ENCODE peak calls at places on chromosomes 2 and 18, in six cellular contexts. One of them, this sample, is unnamed. For H3K9me3, the result is how much of the 10 kb centered on the place peaks cover.

GRCh38 chr2:46116616-46117015 is 180.6 kb upstream of the EPAS1 start:
- DNase-seq in CD8-positive, alpha-beta T cell: no peak
- DNase-seq in IMR-90: peak
- DNase-seq in breast epithelium: no peak
- DNase-seq in SK-N-SH: no peak
- DNase-seq in left ventricle myocardium inferior: no peak
- DNase-seq in this sample: no peak

GRCh38 chr2:113180131-113180946 is 6.6 kb downstream of the PSD4 start:
- DNase-seq in CD8-positive, alpha-beta T cell: peak
- DNase-seq in SK-N-SH: no peak
- DNase-seq in breast epithelium: no peak
- DNase-seq in left ventricle myocardium inferior: no peak
- DNase-seq in IMR-90: no peak
- DNase-seq in this sample: no peak

GRCh38 chr18:14189858-14190257 is 57.6 kb upstream of the ZNF519 start:
- DNase-seq in IMR-90: no peak
- DNase-seq in SK-N-SH: no peak
- DNase-seq in left ventricle myocardium inferior: no peak
- DNase-seq in breast epithelium: no peak
- DNase-seq in CD8-positive, alpha-beta T cell: no peak
- DNase-seq in this sample: no peak

GRCh38 chr2:99651930-99652670 is 162.3 kb upstream of the REV1 start:
- DNase-seq in SK-N-SH: no peak
- DNase-seq in CD8-positive, alpha-beta T cell: no peak
- DNase-seq in breast epithelium: no peak
- DNase-seq in left ventricle myocardium inferior: no peak
- DNase-seq in IMR-90: peak
- DNase-seq in this sample: no peak

GRCh38 chr18:10290244-10291240 is 163.9 kb upstream of the APCDD1 start:
- DNase-seq in CD8-positive, alpha-beta T cell: no peak
- DNase-seq in breast epithelium: no peak
- DNase-seq in left ventricle myocardium inferior: no peak
- DNase-seq in IMR-90: peak
- DNase-seq in SK-N-SH: no peak
- DNase-seq in this sample: no peak

GRCh38 chr2:45435316-45435715 is 175.8 kb downstream of the SRBD1 start:
- DNase-seq in left ventricle myocardium inferior: no peak
- DNase-seq in CD8-positive, alpha-beta T cell: no peak
- DNase-seq in SK-N-SH: peak
- DNase-seq in IMR-90: peak
- DNase-seq in breast epithelium: no peak
- DNase-seq in this sample: no peak

GRCh38 chr2:189409647-189410046 is 31.6 kb upstream of the WDR75 start:
- DNase-seq in breast epithelium: no peak
- DNase-seq in CD8-positive, alpha-beta T cell: no peak
- DNase-seq in SK-N-SH: no peak
- DNase-seq in left ventricle myocardium inferior: no peak
- DNase-seq in IMR-90: no peak
- DNase-seq in this sample: no peak

GRCh38 chr18:34122724-34123334 is 101.9 kb downstream of the NOL4 start:
- DNase-seq in IMR-90: peak
- DNase-seq in left ventricle myocardium inferior: no peak
- DNase-seq in SK-N-SH: peak
- DNase-seq in CD8-positive, alpha-beta T cell: no peak
- DNase-seq in breast epithelium: no peak
- DNase-seq in this sample: no peak

GRCh38 chr2:179592167-179592936 is 269.1 kb downstream of the ZNF385B start:
- DNase-seq in IMR-90: peak
- DNase-seq in left ventricle myocardium inferior: no peak
- DNase-seq in SK-N-SH: no peak
- DNase-seq in CD8-positive, alpha-beta T cell: no peak
- DNase-seq in breast epithelium: no peak
- DNase-seq in this sample: no peak

GRCh38 chr2:63738019-63738418 is 103.7 kb upstream of the UGP2 start:
- DNase-seq in SK-N-SH: no peak
- DNase-seq in CD8-positive, alpha-beta T cell: no peak
- DNase-seq in left ventricle myocardium inferior: no peak
- DNase-seq in breast epithelium: no peak
- DNase-seq in IMR-90: peak
- DNase-seq in this sample: no peak

GRCh38 chr2:9768388-9768787 is 74.9 kb upstream of the TAF1B start:
- DNase-seq in SK-N-SH: no peak
- DNase-seq in left ventricle myocardium inferior: no peak
- DNase-seq in breast epithelium: no peak
- DNase-seq in IMR-90: no peak
- DNase-seq in CD8-positive, alpha-beta T cell: no peak
- DNase-seq in this sample: no peak

GRCh38 chr18:59740131-59740530 is 42.9 kb upstream of the CCBE1 start:
- DNase-seq in left ventricle myocardium inferior: no peak
- DNase-seq in IMR-90: no peak
- DNase-seq in CD8-positive, alpha-beta T cell: no peak
- DNase-seq in SK-N-SH: no peak
- DNase-seq in breast epithelium: no peak
- DNase-seq in this sample: no peak

GRCh38 chr2:13114391-13114790 is 397.7 kb downstream of the TRIB2 start:
- DNase-seq in SK-N-SH: peak
- DNase-seq in left ventricle myocardium inferior: no peak
- DNase-seq in breast epithelium: no peak
- DNase-seq in IMR-90: peak
- DNase-seq in CD8-positive, alpha-beta T cell: no peak
- DNase-seq in this sample: no peak

GRCh38 chr2:72198532-72199241 is 51.0 kb upstream of the CYP26B1 start:
- DNase-seq in breast epithelium: no peak
- DNase-seq in left ventricle myocardium inferior: no peak
- DNase-seq in CD8-positive, alpha-beta T cell: no peak
- DNase-seq in SK-N-SH: no peak
- DNase-seq in IMR-90: peak
- DNase-seq in this sample: no peak

GRCh38 chr2:172969609-172970008 is 106.0 kb upstream of the MAP3K20 start:
- DNase-seq in CD8-positive, alpha-beta T cell: no peak
- DNase-seq in IMR-90: peak
- DNase-seq in breast epithelium: no peak
- DNase-seq in SK-N-SH: no peak
- DNase-seq in left ventricle myocardium inferior: no peak
- DNase-seq in this sample: no peak

GRCh38 chr18:59833785-59834184 is 66.0 kb upstream of the PMAIP1 start:
- DNase-seq in left ventricle myocardium inferior: no peak
- DNase-seq in CD8-positive, alpha-beta T cell: no peak
- DNase-seq in SK-N-SH: no peak
- DNase-seq in IMR-90: no peak
- DNase-seq in breast epithelium: no peak
- DNase-seq in this sample: no peak

GRCh38 chr2:118726821-118727220 is 120.6 kb downstream of the EN1 start:
- DNase-seq in left ventricle myocardium inferior: no peak
- DNase-seq in IMR-90: no peak
- DNase-seq in CD8-positive, alpha-beta T cell: no peak
- DNase-seq in breast epithelium: no peak
- DNase-seq in SK-N-SH: no peak
- DNase-seq in this sample: no peak

GRCh38 chr2:100640329-100641114 is 77.7 kb downstream of the PDCL3 start:
- DNase-seq in IMR-90: no peak
- DNase-seq in CD8-positive, alpha-beta T cell: no peak
- DNase-seq in breast epithelium: no peak
- DNase-seq in SK-N-SH: no peak
- DNase-seq in left ventricle myocardium inferior: no peak
- DNase-seq in this sample: no peak

GRCh38 chr2:77034460-77034859 is 487.7 kb downstream of the LRRTM4 start:
- DNase-seq in SK-N-SH: no peak
- DNase-seq in CD8-positive, alpha-beta T cell: no peak
- DNase-seq in breast epithelium: no peak
- DNase-seq in left ventricle myocardium inferior: no peak
- DNase-seq in IMR-90: no peak
- DNase-seq in this sample: no peak

GRCh38 chr2:167331636-167332232 is 443.5 kb downstream of the XIRP2 start:
- DNase-seq in SK-N-SH: peak
- DNase-seq in breast epithelium: no peak
- DNase-seq in IMR-90: no peak
- DNase-seq in left ventricle myocardium inferior: no peak
- DNase-seq in CD8-positive, alpha-beta T cell: no peak
- DNase-seq in this sample: no peak

GRCh38 chr2:40016151-40016885 is 237.3 kb upstream of the THUMPD2 start:
- DNase-seq in breast epithelium: no peak
- DNase-seq in left ventricle myocardium inferior: no peak
- DNase-seq in IMR-90: peak
- DNase-seq in CD8-positive, alpha-beta T cell: no peak
- DNase-seq in SK-N-SH: no peak
- DNase-seq in this sample: no peak

GRCh38 chr2:219448776-219449476 is 14.3 kb downstream of the SPEG start:
- DNase-seq in CD8-positive, alpha-beta T cell: peak
- DNase-seq in SK-N-SH: no peak
- DNase-seq in left ventricle myocardium inferior: no peak
- DNase-seq in breast epithelium: no peak
- DNase-seq in IMR-90: no peak
- DNase-seq in this sample: no peak

GRCh38 chr2:171541202-171541884 is 19.1 kb downstream of the CYBRD1 start:
- DNase-seq in SK-N-SH: no peak
- DNase-seq in left ventricle myocardium inferior: no peak
- DNase-seq in IMR-90: no peak
- DNase-seq in CD8-positive, alpha-beta T cell: no peak
- DNase-seq in breast epithelium: no peak
- DNase-seq in this sample: no peak

GRCh38 chr2:219409619-219410018 is 8.6 kb upstream of the DES start:
- DNase-seq in SK-N-SH: no peak
- DNase-seq in breast epithelium: no peak
- DNase-seq in IMR-90: no peak
- DNase-seq in CD8-positive, alpha-beta T cell: no peak
- DNase-seq in left ventricle myocardium inferior: no peak
- DNase-seq in this sample: no peak

GRCh38 chr18:55838322-55838721 is 250.3 kb upstream of the TCF4 start:
- DNase-seq in breast epithelium: no peak
- DNase-seq in SK-N-SH: no peak
- DNase-seq in left ventricle myocardium inferior: no peak
- DNase-seq in IMR-90: no peak
- DNase-seq in CD8-positive, alpha-beta T cell: no peak
- DNase-seq in this sample: no peak

GRCh38 chr18:55839350-55839749 is 251.4 kb upstream of the TCF4 start:
- DNase-seq in CD8-positive, alpha-beta T cell: no peak
- DNase-seq in SK-N-SH: no peak
- DNase-seq in breast epithelium: no peak
- DNase-seq in left ventricle myocardium inferior: no peak
- DNase-seq in IMR-90: peak
- DNase-seq in this sample: no peak

GRCh38 chr18:55838841-55839240 is 250.8 kb upstream of the TCF4 start:
- DNase-seq in left ventricle myocardium inferior: no peak
- DNase-seq in IMR-90: peak
- DNase-seq in breast epithelium: no peak
- DNase-seq in CD8-positive, alpha-beta T cell: no peak
- DNase-seq in SK-N-SH: no peak
- DNase-seq in this sample: no peak

GRCh38 chr18:55830490-55830889 is 242.5 kb upstream of the TCF4 start:
- DNase-seq in breast epithelium: no peak
- DNase-seq in CD8-positive, alpha-beta T cell: no peak
- DNase-seq in SK-N-SH: no peak
- DNase-seq in IMR-90: no peak
- DNase-seq in left ventricle myocardium inferior: no peak
- DNase-seq in this sample: no peak

GRCh38 chr18:55833543-55833942 is 245.6 kb upstream of the TCF4 start:
- DNase-seq in SK-N-SH: no peak
- DNase-seq in breast epithelium: no peak
- DNase-seq in left ventricle myocardium inferior: no peak
- DNase-seq in CD8-positive, alpha-beta T cell: no peak
- DNase-seq in IMR-90: peak
- DNase-seq in this sample: no peak
- H3K9me3 ChIP-seq in SK-N-SH: under half
- H3K9me3 ChIP-seq in breast epithelium: under half
- H3K9me3 ChIP-seq in left ventricle myocardium inferior: under half
- H3K9me3 ChIP-seq in CD8-positive, alpha-beta T cell: under half
- H3K9me3 ChIP-seq in IMR-90: under half
- H3K9me3 ChIP-seq in this sample: under half

GRCh38 chr2:109440507-109441156 is 173.1 kb downstream of the SEPTIN10 start:
- DNase-seq in left ventricle myocardium inferior: no peak
- DNase-seq in IMR-90: no peak
- DNase-seq in breast epithelium: no peak
- DNase-seq in CD8-positive, alpha-beta T cell: no peak
- DNase-seq in SK-N-SH: no peak
- DNase-seq in this sample: no peak
- H3K9me3 ChIP-seq in left ventricle myocardium inferior: under half
- H3K9me3 ChIP-seq in IMR-90: under half
- H3K9me3 ChIP-seq in breast epithelium: under half
- H3K9me3 ChIP-seq in CD8-positive, alpha-beta T cell: under half
- H3K9me3 ChIP-seq in SK-N-SH: under half
- H3K9me3 ChIP-seq in this sample: under half

DNA sequence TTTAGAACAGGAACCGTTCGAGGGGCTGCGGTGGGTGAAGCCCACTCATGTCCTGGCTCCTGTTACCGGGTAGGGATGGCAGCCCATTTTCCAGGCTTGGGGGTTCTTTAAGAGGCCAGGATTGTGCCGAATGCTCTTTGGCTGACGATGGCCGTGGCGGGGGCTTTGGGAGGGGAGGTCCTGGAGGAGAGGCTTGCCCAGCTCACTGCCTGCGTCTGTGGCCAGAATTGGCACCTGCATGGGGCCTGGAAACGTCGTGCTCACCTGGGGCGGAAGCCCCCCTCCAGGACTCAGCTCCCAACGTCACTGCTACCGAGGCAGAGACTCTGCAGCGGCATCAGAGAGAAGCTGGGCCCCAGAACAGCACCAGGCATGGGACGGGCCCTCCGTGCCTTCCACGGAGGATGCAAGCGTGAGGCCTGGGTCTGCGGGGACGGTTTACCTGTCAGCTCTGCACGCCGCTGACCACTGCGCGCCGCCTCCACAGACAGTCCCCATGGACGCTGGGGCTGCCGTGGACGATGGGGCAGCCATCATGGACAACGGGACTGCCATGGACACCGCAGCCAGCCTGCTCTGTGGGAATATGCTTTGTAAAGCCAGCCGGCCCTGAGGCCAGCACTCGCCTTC is 82.9 kb downstream of the NFATC1 start:
- DNase-seq in left ventricle myocardium inferior: peak
- DNase-seq in breast epithelium: no peak
- DNase-seq in IMR-90: no peak
- DNase-seq in CD8-positive, alpha-beta T cell: no peak
- DNase-seq in SK-N-SH: no peak
- DNase-seq in this sample: no peak
- H3K9me3 ChIP-seq in left ventricle myocardium inferior: under half
- H3K9me3 ChIP-seq in breast epithelium: under half
- H3K9me3 ChIP-seq in IMR-90: under half
- H3K9me3 ChIP-seq in CD8-positive, alpha-beta T cell: under half
- H3K9me3 ChIP-seq in SK-N-SH: under half
- H3K9me3 ChIP-seq in this sample: under half

DNA sequence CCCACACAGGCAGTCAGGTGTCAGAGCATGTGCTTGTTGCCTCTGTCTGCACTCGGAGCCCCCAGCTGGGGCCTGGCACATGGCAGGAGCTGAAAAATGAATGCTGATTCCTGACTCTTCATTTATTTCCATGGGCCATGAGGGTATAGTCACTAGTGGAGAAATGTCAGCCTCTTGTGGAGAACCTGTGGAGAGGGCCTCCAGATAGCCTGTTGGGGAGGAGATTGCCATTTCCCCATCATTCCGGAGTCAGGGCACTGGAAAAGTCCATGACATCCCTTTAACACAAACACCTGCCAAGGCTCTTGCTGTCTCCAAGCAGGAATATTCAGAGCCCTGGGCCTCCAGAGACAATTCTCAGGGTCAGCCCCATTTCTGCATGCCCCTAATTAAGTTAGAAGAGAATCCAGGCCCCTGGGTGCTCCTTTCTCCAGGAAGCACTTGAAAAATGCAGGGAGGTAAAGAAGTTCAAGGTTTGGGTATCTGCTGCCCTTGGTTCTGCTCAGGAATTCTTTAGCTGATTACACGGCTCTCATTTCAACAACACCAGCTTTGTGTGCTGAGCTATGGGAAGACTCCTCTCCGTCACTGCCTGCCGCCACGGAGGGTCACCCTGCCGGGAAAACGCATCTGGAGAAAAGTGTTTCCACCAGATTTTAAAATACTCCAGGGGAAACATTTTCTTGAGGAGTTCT is 311.3 kb downstream of the MYCN start:
- DNase-seq in breast epithelium: no peak
- DNase-seq in IMR-90: no peak
- DNase-seq in SK-N-SH: no peak
- DNase-seq in left ventricle myocardium inferior: no peak
- DNase-seq in CD8-positive, alpha-beta T cell: no peak
- DNase-seq in this sample: no peak
- H3K9me3 ChIP-seq in breast epithelium: under half
- H3K9me3 ChIP-seq in IMR-90: under half
- H3K9me3 ChIP-seq in SK-N-SH: under half
- H3K9me3 ChIP-seq in left ventricle myocardium inferior: under half
- H3K9me3 ChIP-seq in CD8-positive, alpha-beta T cell: under half
- H3K9me3 ChIP-seq in this sample: under half